ENCODE peak calls at places on chromosomes 5 and 9, in seven cellular contexts. H is hepatocyte, S is lower lobe of right lung, K is body of pancreas, C is GM23248, Y is cardiac muscle cell, E is astrocyte. P is an unnamed sample.

GRCh38 chr9:109017493-109017892 is 4.2 kb upstream of the CTNNAL1 start:
- DNase-seq in H (no peak), K (no peak), Y (no peak), S (no peak), E (no peak), C (no peak), P (no peak)

GRCh38 chr9:6566409-6567139 is 79.0 kb downstream of the GLDC start:
- DNase-seq in H (peak), C (peak), E (peak), Y (no peak), S (no peak), K (no peak), P (no peak)

GRCh38 chr9:123835821-123836220 is 94.1 kb downstream of the DENND1A start:
- DNase-seq in Y (no peak), H (no peak), S (no peak), K (no peak), E (no peak), C (no peak), P (no peak)

GRCh38 chr5:36279054-36279698 is 22.5 kb downstream of the RANBP3L start:
- DNase-seq in E (peak), H (no peak), Y (no peak), S (no peak), C (peak), K (no peak), P (no peak)

GRCh38 chr5:20649966-20650365 is 662.0 kb upstream of the CDH18 start:
- DNase-seq in Y (no peak), K (no peak), E (no peak), C (no peak), S (no peak), H (no peak), P (no peak)

GRCh38 chr5:102713682-102714231 is 41.3 kb upstream of the PAM start:
- DNase-seq in C (peak), K (no peak), E (no peak), S (no peak), H (no peak), Y (peak), P (no peak)

GRCh38 chr9:8856686-8857329 is 1057.2 kb upstream of the DMAC1 start:
- DNase-seq in Y (peak), C (no peak), S (no peak), H (peak), K (no peak), E (no peak), P (no peak)

GRCh38 chr5:3020426-3020825 is 268.9 kb upstream of the IRX2 start:
- DNase-seq in S (no peak), E (no peak), K (no peak), H (no peak), C (no peak), Y (no peak), P (no peak)

GRCh38 chr5:98570010-98570409 is 203.5 kb upstream of the RGMB start:
- DNase-seq in K (no peak), Y (no peak), S (no peak), H (no peak), E (peak), C (peak), P (no peak)

GRCh38 chr5:173772407-173773059 is 115.6 kb upstream of the CPEB4 start:
- DNase-seq in C (no peak), K (no peak), S (no peak), H (no peak), Y (no peak), E (no peak), P (peak)

GRCh38 chr9:37984278-37984671 is 80.3 kb upstream of the SLC25A51 start:
- DNase-seq in S (no peak), K (no peak), H (no peak), C (no peak), E (no peak), Y (no peak), P (no peak)

GRCh38 chr5:177546262-177546741 is 8.1 kb downstream of the FAM193B start:
- DNase-seq in E (peak), C (peak), H (peak), K (peak), S (no peak), Y (no peak), P (no peak)

GRCh38 chr5:102971693-102972293 is 148.1 kb downstream of the GIN1 start:
- DNase-seq in H (peak), C (peak), Y (peak), K (no peak), S (no peak), E (peak), P (no peak)

GRCh38 chr5:156394642-156395393 is 67.9 kb downstream of the SGCD start:
- DNase-seq in Y (no peak), H (no peak), E (no peak), S (no peak), C (no peak), K (no peak), P (no peak)

GRCh38 chr5:96919754-96920197 is 16.1 kb upstream of the LNPEP start:
- DNase-seq in Y (no peak), H (no peak), K (no peak), E (no peak), C (no peak), S (no peak), P (no peak)

GRCh38 chr5:78574731-78575161 is 73.8 kb downstream of the LHFPL2 start:
- DNase-seq in E (peak), K (no peak), C (peak), S (no peak), H (peak), Y (peak), P (peak)

GRCh38 chr5:90169078-90169477 is 240.5 kb downstream of the CETN3 start:
- DNase-seq in E (no peak), C (no peak), K (no peak), Y (no peak), S (peak), H (no peak), P (no peak)

GRCh38 chr9:121073038-121073437 is 1.7 kb upstream of the CNTRL start:
- DNase-seq in E (peak), H (peak), Y (no peak), K (no peak), C (peak), S (peak), P (no peak)

GRCh38 chr9:21029661-21030060 is 1.8 kb downstream of the HACD4 start:
- DNase-seq in K (no peak), H (no peak), S (no peak), C (no peak), E (no peak), Y (no peak), P (no peak)

GRCh38 chr5:76617229-76617628 is 6.0 kb downstream of the F2RL2 start:
- DNase-seq in E (no peak), Y (no peak), H (no peak), K (no peak), S (no peak), C (no peak), P (no peak)

GRCh38 chr5:178466342-178466741 is 123.9 kb downstream of the COL23A1 start:
- DNase-seq in H (no peak), C (no peak), E (no peak), S (no peak), Y (no peak), K (no peak), P (no peak)

GRCh38 chr5:56850423-56850822 is 35.1 kb downstream of the MAP3K1 start:
- DNase-seq in Y (no peak), K (no peak), C (no peak), S (no peak), H (no peak), E (no peak), P (no peak)

GRCh38 chr5:6302099-6302498 is 76.2 kb downstream of the MED10 start:
- DNase-seq in Y (no peak), S (no peak), H (no peak), C (no peak), K (no peak), E (no peak), P (no peak)

GRCh38 chr5:135271533-135272310 is 127.3 kb downstream of the MACROH2A1 start:
- DNase-seq in C (peak), S (no peak), H (peak), K (no peak), E (peak), Y (peak), P (peak)

GRCh38 chr5:173326501-173326960 is 1.7 kb downstream of the STC2 start:
- DNase-seq in H (no peak), S (no peak), E (peak), K (no peak), Y (peak), C (peak), P (no peak)

GRCh38 chr5:83570916-83571315 is 99.4 kb downstream of the VCAN start:
- DNase-seq in E (peak), H (no peak), K (no peak), Y (no peak), C (peak), S (no peak), P (no peak)

GRCh38 chr9:93120846-93121315 is 13.2 kb downstream of the NINJ1 start:
- DNase-seq in H (no peak), S (peak), C (no peak), E (no peak), Y (no peak), K (no peak), P (no peak)

GRCh38 chr5:177370488-177371119 is 12.9 kb downstream of the RGS14 start:
- DNase-seq in K (peak), S (peak), Y (peak), E (peak), C (peak), H (peak), P (peak)

GRCh38 chr5:16529319-16529718 is 63.7 kb upstream of the ZNF622 start:
- DNase-seq in K (no peak), E (no peak), C (no peak), S (no peak), H (peak), Y (no peak), P (no peak)
- H3K27ac ChIP-seq in K (no peak), E (no peak), C (no peak), S (no peak), H (no peak), Y (no peak), P (no peak)

DNA sequence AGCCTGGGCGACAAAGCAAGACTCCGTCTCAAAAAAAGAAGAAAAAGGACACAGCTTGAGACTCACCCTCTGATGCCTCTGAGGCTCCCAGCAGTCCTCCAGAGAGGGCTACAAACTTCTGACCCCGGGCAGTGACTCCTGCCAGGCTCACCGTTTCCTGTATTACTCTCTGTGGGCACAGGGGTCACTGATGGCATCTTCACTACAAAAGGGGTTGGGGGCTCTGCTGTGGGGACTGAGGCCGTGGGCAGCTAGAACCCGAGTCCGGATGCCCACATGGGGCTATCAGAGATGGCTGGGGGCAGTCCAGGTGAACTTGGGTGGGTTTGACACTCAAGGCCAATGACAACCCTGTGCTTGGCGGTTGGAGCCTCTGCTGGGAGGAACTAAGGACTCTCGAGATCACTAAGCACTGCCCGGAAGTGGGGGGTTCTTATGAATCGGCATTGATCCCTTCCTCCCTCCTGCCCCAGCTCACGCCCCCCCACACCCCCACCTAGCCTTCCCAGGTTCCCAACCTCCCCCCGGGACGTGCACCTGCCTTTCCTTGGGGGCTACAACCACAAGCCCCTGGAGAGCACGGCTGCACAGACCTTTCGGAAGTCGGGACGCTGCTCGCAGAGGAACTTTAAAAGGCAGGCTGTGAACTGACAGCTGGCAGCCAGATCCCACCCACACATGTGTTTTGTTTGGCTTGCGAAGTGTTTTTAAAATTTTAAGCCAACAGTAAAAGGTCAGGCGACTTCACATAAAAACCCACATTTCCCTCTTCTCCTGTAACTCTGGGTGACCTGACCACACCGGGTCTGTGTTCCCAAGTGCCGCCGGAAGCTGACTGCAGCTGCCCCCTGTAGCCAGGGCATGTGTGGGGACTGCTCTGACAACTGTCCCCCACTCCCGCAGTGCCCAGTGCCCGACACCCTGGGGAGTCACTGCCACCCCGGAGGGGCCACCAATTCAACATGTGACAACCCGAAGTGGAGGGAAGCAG is 5.0 kb upstream of the RALGDS start:
- DNase-seq in H (no peak), E (peak), S (peak), Y (no peak), K (peak), C (peak), P (no peak)
- H3K4me3 ChIP-seq in H (no peak), E (no peak), S (peak), Y (no peak), K (no peak), C (peak), P (no peak)

GRCh38 chr9:33381231-33381791 is 21.1 kb downstream of the AQP7 start:
- DNase-seq in C (no peak), E (no peak), H (no peak), K (no peak), S (no peak), Y (peak), P (no peak)
- H3K27ac ChIP-seq in C (no peak), E (no peak), H (no peak), K (no peak), S (no peak), Y (peak), P (no peak)

DNA sequence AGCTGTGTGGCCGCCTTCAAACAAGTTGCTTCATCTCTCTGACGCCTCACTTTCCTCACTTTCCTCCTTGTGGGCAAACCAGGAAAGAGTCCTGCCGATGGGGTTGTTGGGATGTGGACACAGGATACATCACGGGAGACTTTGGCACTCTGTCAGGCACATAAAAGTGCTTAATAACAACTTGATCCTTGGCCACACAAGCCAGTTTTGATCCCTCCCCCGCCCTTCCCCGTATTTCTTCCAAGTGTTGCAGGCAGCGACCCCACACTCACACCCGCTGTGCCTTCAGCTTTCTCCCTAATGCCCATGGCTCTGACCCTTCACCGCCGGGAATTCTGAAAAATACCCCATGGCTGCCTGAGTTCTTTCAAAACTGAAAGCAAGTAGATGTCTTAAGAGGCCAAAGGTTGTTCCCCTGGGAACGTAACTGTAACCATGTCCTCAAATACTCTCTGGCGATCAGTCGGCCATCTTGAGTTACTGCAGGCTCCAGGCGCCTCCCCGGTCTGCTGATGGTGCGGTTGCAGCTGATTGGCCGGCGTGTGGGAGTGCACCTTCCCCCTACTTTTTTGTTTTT is 59.8 kb downstream of the ARHGEF37 start:
- DNase-seq in E (no peak), K (no peak), H (peak), S (no peak), C (peak), Y (no peak), P (no peak)
- H3K4me3 ChIP-seq in E (no peak), K (no peak), H (no peak), S (peak), C (no peak), Y (no peak), P (no peak)

GRCh38 chr9:136791466-136792276 is 527 bp downstream of the TMEM141 start:
- DNase-seq in K (peak), Y (peak), S (peak), E (no peak), H (peak), C (peak), P (peak)

GRCh38 chr9:136793063-136793946 is 2.2 kb downstream of the TMEM141 start:
- DNase-seq in Y (peak), K (no peak), E (no peak), C (no peak), S (no peak), H (peak), P (peak)

GRCh38 chr9:136789523-136789937 is 1.6 kb upstream of the TMEM141 start:
- DNase-seq in E (no peak), K (no peak), C (no peak), H (no peak), Y (no peak), S (no peak), P (no peak)

GRCh38 chr9:136792321-136793062 is 1.3 kb downstream of the TMEM141 start:
- DNase-seq in H (no peak), C (no peak), E (no peak), K (no peak), Y (no peak), S (peak), P (no peak)

DNA sequence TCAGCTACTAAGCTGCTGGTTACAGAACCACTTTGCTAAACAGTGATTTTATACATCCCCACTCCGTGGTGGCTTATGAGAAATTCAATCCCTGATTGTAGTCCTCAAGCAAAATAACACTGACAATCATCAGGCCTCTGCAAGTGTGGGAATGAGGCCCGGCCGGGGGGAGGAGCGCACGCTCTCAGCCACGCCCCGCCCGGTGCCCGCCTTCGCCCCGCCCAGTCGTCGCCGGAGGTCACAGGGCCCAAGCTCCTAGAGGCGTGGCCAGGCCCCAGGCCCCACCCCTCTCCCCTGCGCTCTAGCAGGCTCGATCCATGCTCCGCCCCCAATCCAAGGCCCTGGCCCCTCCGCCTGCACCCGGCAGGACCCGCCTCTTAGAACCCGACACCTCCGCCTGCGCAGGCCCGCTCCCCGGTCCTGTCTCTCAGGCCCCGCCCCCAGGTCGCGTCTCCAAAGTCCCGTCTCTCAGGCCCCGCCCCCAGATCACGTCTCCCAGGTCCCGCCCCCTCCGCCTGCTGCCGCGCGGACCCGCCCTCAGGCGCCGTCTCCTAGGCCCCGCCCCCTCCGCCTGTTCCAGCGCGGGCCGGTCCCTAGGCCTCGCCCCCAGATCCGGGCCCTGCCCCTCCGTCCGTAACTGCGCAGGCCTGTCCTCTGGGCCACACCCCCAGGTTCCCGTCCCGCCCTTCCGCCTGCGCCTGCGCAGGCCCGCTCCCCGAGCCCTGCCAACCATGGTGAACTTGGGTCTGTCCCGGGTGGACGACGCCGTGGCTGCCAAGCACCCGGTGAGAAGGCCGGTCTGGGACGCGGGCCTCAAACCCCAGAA is at the start of gene TMEM141:
- DNase-seq in K (peak), S (peak), Y (peak), E (peak), C (peak), H (peak), P (peak)
- H3K27ac ChIP-seq in K (peak), S (peak), Y (peak), E (peak), C (peak), H (peak), P (peak)

GRCh38 chr9:14424323-14424722 is 110.4 kb upstream of the NFIB start:
- DNase-seq in Y (no peak), H (no peak), K (no peak), E (no peak), C (no peak), S (no peak), P (no peak)
- H3K4me3 ChIP-seq in Y (no peak), H (no peak), K (no peak), E (no peak), C (no peak), S (no peak), P (no peak)

GRCh38 chr9:130104413-130105193 is 50.9 kb downstream of the GPR107 start:
- DNase-seq in S (peak), Y (no peak), E (no peak), C (no peak), K (no peak), H (no peak), P (no peak)
- H3K27ac ChIP-seq in S (no peak), Y (no peak), E (no peak), C (no peak), K (no peak), H (no peak), P (no peak)

GRCh38 chr9:136750526-136750925 is 2.2 kb upstream of the LCN6 start:
- DNase-seq in H (no peak), S (no peak), Y (no peak), E (no peak), K (no peak), C (peak), P (no peak)

GRCh38 chr9:136747161-136748060 is 914 bp downstream of the LCN6 start:
- DNase-seq in E (no peak), S (no peak), H (no peak), C (no peak), Y (no peak), K (no peak), P (no peak)

GRCh38 chr9:136748656-136749551 is 579 bp upstream of the LCN6 start:
- DNase-seq in C (no peak), H (no peak), Y (no peak), S (peak), E (no peak), K (peak), P (no peak)

GRCh38 chr9:136746621-136747020 is 1.7 kb downstream of the LCN6 start:
- DNase-seq in C (no peak), Y (no peak), K (no peak), E (no peak), H (no peak), S (no peak), P (no peak)

GRCh38 chr9:136748201-136748600 is at the start of gene LCN6:
- DNase-seq in E (no peak), Y (no peak), S (no peak), H (no peak), C (no peak), K (no peak), P (no peak)
- H3K4me3 ChIP-seq in E (no peak), Y (no peak), S (no peak), H (no peak), C (no peak), K (no peak), P (no peak)